ENCODE peak calls at places on chromosomes 16 and 17, in five cellular contexts. W is AG08395; G is NCI-H1048; S is ELR; K is stimulated activated CD4-positive, alpha-beta T cell treated with anti-CD3 and anti-CD28 coated beads, Interleukin-12 subunit alpha, Interleukin-12 subunit beta, amount 100 ng/mL, for 24 hours. I is an unnamed sample.
A peak's percentile ranks its signal among the peaks of the same experiment; 100 is the strongest.

GRCh38 chr16:52068447-52069074 is 478.4 kb downstream of the TOX3 start:
- DNase-seq in W (no peak), G (no peak), S (no peak), K (no peak), I (no peak)

GRCh38 chr17:75241996-75242460 is 19.4 kb downstream of the GGA3 start:
- DNase-seq in W (peak; percentile 74), G (no peak), S (peak; percentile 71), K (no peak), I (no peak)

GRCh38 chr16:20729141-20729540 is 12.5 kb downstream of the THUMPD1 start:
- DNase-seq in W (no peak), G (no peak), S (no peak), K (no peak), I (no peak)

GRCh38 chr17:55587608-55588139 is 76.4 kb upstream of the SMIM36 start:
- DNase-seq in W (no peak), G (no peak), S (no peak), K (no peak), I (no peak)

GRCh38 chr17:35879748-35880654 is at the start of gene CCL5:
- DNase-seq in W (no peak), G (no peak), S (peak; percentile 48), K (no peak), I (peak; percentile 19)

GRCh38 chr16:25707982-25708583 is 16.3 kb downstream of the HS3ST4 start:
- DNase-seq in W (no peak), G (no peak), S (peak; percentile 6), K (no peak), I (no peak)

GRCh38 chr16:813204-813915 is 12.8 kb upstream of the GNG13 start:
- DNase-seq in W (peak; percentile 74), G (no peak), S (peak; percentile 49), K (no peak), I (peak; percentile 50)

GRCh38 chr16:84509032-84509950 is 4.8 kb upstream of the MEAK7 start:
- DNase-seq in W (no peak), G (no peak), S (no peak), K (no peak), I (no peak)

GRCh38 chr17:65559802-65560627 is 1.4 kb downstream of the AXIN2 start:
- DNase-seq in W (no peak), G (no peak), S (peak; percentile 20), K (no peak), I (peak; percentile 28)

GRCh38 chr17:77512062-77512946 is 371.5 kb downstream of the SEC14L1 start:
- DNase-seq in W (no peak), G (no peak), S (no peak), K (no peak), I (no peak)

GRCh38 chr17:17609121-17609520 is 17.6 kb upstream of the PEMT start:
- DNase-seq in W (no peak), G (no peak), S (no peak), K (no peak), I (no peak)

GRCh38 chr17:80833952-80834895 is 157.4 kb upstream of the CHMP6 start:
- DNase-seq in W (peak; percentile 91), G (no peak), S (peak; percentile 85), K (no peak), I (no peak)

GRCh38 chr17:80026359-80027042 is 9.2 kb downstream of the TBC1D16 start:
- DNase-seq in W (no peak), G (no peak), S (no peak), K (no peak), I (no peak)

GRCh38 chr16:81483064-81483969 is 38.7 kb downstream of the CMIP start:
- DNase-seq in W (no peak), G (no peak), S (peak; percentile 12), K (no peak), I (no peak)

GRCh38 chr17:71208111-71208704 is 912.6 kb upstream of the SOX9 start:
- DNase-seq in W (peak; percentile 48), G (no peak), S (peak; percentile 76), K (no peak), I (no peak)

GRCh38 chr17:66450008-66450856 is 147.8 kb downstream of the PRKCA start:
- DNase-seq in W (no peak), G (no peak), S (no peak), K (no peak), I (no peak)

GRCh38 chr17:535165-535564 is 179.5 kb downstream of the VPS53 start:
- DNase-seq in W (no peak), G (no peak), S (no peak), K (no peak), I (no peak)

GRCh38 chr17:19389386-19389785 is 2.4 kb upstream of the MFAP4 start:
- DNase-seq in W (no peak), G (no peak), S (no peak), K (no peak), I (no peak)

GRCh38 chr16:46886764-46887523 is 2.8 kb downstream of the GPT2 start:
- DNase-seq in W (no peak), G (no peak), S (no peak), K (no peak), I (no peak)

GRCh38 chr16:23754594-23755483 is at the start of gene CHP2:
- DNase-seq in W (no peak), G (no peak), S (no peak), K (no peak), I (peak; percentile 21)

GRCh38 chr16:9259914-9260608 is 168.6 kb downstream of the HAPSTR1 start:
- DNase-seq in W (no peak), G (no peak), S (no peak), K (no peak), I (no peak)